ENCODE peak calls at places on chromosomes 12 and 14, in eight cellular contexts. One of them, this sample, is unnamed.

GRCh38 chr12:5689773-5690172 is 255.3 kb downstream of the ANO2 start:
- DNase-seq in CD4-positive, alpha-beta memory T cell: no peak
- DNase-seq in CD8-positive, alpha-beta T cell: no peak
- DNase-seq in cardiac muscle cell: no peak
- DNase-seq in effector memory CD4-positive, alpha-beta T cell: no peak
- DNase-seq in IMR-90: no peak
- DNase-seq in A549: no peak
- DNase-seq in suprapubic skin: no peak
- DNase-seq in this sample: no peak

GRCh38 chr12:1803736-1804135 is 16.6 kb upstream of the LRTM2 start:
- DNase-seq in CD4-positive, alpha-beta memory T cell: no peak
- DNase-seq in CD8-positive, alpha-beta T cell: no peak
- DNase-seq in cardiac muscle cell: no peak
- DNase-seq in effector memory CD4-positive, alpha-beta T cell: no peak
- DNase-seq in IMR-90: no peak
- DNase-seq in A549: no peak
- DNase-seq in suprapubic skin: peak; percentile 35
- DNase-seq in this sample: no peak

GRCh38 chr14:76768671-76769500 is 7.6 kb downstream of the VASH1 start:
- DNase-seq in CD4-positive, alpha-beta memory T cell: no peak
- DNase-seq in CD8-positive, alpha-beta T cell: peak; percentile 42
- DNase-seq in cardiac muscle cell: no peak
- DNase-seq in effector memory CD4-positive, alpha-beta T cell: no peak
- DNase-seq in IMR-90: no peak
- DNase-seq in A549: no peak
- DNase-seq in suprapubic skin: peak; percentile 69
- DNase-seq in this sample: no peak

GRCh38 chr14:78313499-78313898 is 143.3 kb downstream of the NRXN3 start:
- DNase-seq in CD4-positive, alpha-beta memory T cell: no peak
- DNase-seq in CD8-positive, alpha-beta T cell: no peak
- DNase-seq in cardiac muscle cell: no peak
- DNase-seq in effector memory CD4-positive, alpha-beta T cell: no peak
- DNase-seq in IMR-90: no peak
- DNase-seq in A549: no peak
- DNase-seq in suprapubic skin: no peak
- DNase-seq in this sample: no peak

GRCh38 chr14:50082308-50082742 is 34.0 kb downstream of the VCPKMT start:
- DNase-seq in CD4-positive, alpha-beta memory T cell: peak; percentile 75
- DNase-seq in CD8-positive, alpha-beta T cell: peak; percentile 70
- DNase-seq in cardiac muscle cell: no peak
- DNase-seq in effector memory CD4-positive, alpha-beta T cell: peak; percentile 64
- DNase-seq in IMR-90: no peak
- DNase-seq in A549: no peak
- DNase-seq in suprapubic skin: no peak
- DNase-seq in this sample: peak; percentile 54

GRCh38 chr12:92551210-92551609 is 151.6 kb upstream of the PLEKHG7 start:
- DNase-seq in CD4-positive, alpha-beta memory T cell: no peak
- DNase-seq in CD8-positive, alpha-beta T cell: no peak
- DNase-seq in cardiac muscle cell: no peak
- DNase-seq in effector memory CD4-positive, alpha-beta T cell: no peak
- DNase-seq in IMR-90: no peak
- DNase-seq in A549: no peak
- DNase-seq in suprapubic skin: no peak
- DNase-seq in this sample: no peak

GRCh38 chr12:94922561-94922960 is 80.9 kb downstream of the NDUFA12 start:
- DNase-seq in CD4-positive, alpha-beta memory T cell: no peak
- DNase-seq in CD8-positive, alpha-beta T cell: no peak
- DNase-seq in cardiac muscle cell: no peak
- DNase-seq in effector memory CD4-positive, alpha-beta T cell: no peak
- DNase-seq in IMR-90: no peak
- DNase-seq in A549: no peak
- DNase-seq in suprapubic skin: no peak
- DNase-seq in this sample: no peak

GRCh38 chr12:22505826-22506225 is 38.5 kb downstream of the C2CD5 start:
- DNase-seq in CD4-positive, alpha-beta memory T cell: no peak
- DNase-seq in CD8-positive, alpha-beta T cell: no peak
- DNase-seq in cardiac muscle cell: no peak
- DNase-seq in effector memory CD4-positive, alpha-beta T cell: no peak
- DNase-seq in IMR-90: no peak
- DNase-seq in A549: no peak
- DNase-seq in suprapubic skin: no peak
- DNase-seq in this sample: no peak

GRCh38 chr12:130480887-130481286 is 143.2 kb downstream of the PIWIL1 start:
- DNase-seq in CD4-positive, alpha-beta memory T cell: no peak
- DNase-seq in CD8-positive, alpha-beta T cell: no peak
- DNase-seq in cardiac muscle cell: no peak
- DNase-seq in effector memory CD4-positive, alpha-beta T cell: no peak
- DNase-seq in IMR-90: no peak
- DNase-seq in A549: no peak
- DNase-seq in suprapubic skin: no peak
- DNase-seq in this sample: no peak

GRCh38 chr14:64875350-64875749 is 4.4 kb downstream of the SPTB start:
- DNase-seq in CD4-positive, alpha-beta memory T cell: no peak
- DNase-seq in CD8-positive, alpha-beta T cell: no peak
- DNase-seq in cardiac muscle cell: no peak
- DNase-seq in effector memory CD4-positive, alpha-beta T cell: no peak
- DNase-seq in IMR-90: no peak
- DNase-seq in A549: no peak
- DNase-seq in suprapubic skin: no peak
- DNase-seq in this sample: no peak

GRCh38 chr12:62519043-62519442 is 52.4 kb downstream of the MON2 start:
- DNase-seq in CD4-positive, alpha-beta memory T cell: no peak
- DNase-seq in CD8-positive, alpha-beta T cell: no peak
- DNase-seq in cardiac muscle cell: no peak
- DNase-seq in effector memory CD4-positive, alpha-beta T cell: no peak
- DNase-seq in IMR-90: no peak
- DNase-seq in A549: peak; percentile 21
- DNase-seq in suprapubic skin: no peak
- DNase-seq in this sample: no peak

GRCh38 chr14:54490448-54490805 is 1.6 kb upstream of the GMFB start:
- DNase-seq in CD4-positive, alpha-beta memory T cell: no peak
- DNase-seq in CD8-positive, alpha-beta T cell: no peak
- DNase-seq in cardiac muscle cell: no peak
- DNase-seq in effector memory CD4-positive, alpha-beta T cell: no peak
- DNase-seq in IMR-90: no peak
- DNase-seq in A549: no peak
- DNase-seq in suprapubic skin: no peak
- DNase-seq in this sample: no peak

GRCh38 chr12:13061377-13061776 is 17.2 kb downstream of the FAM234B start:
- DNase-seq in CD4-positive, alpha-beta memory T cell: no peak
- DNase-seq in CD8-positive, alpha-beta T cell: no peak
- DNase-seq in cardiac muscle cell: no peak
- DNase-seq in effector memory CD4-positive, alpha-beta T cell: no peak
- DNase-seq in IMR-90: no peak
- DNase-seq in A549: no peak
- DNase-seq in suprapubic skin: no peak
- DNase-seq in this sample: no peak

GRCh38 chr12:1473418-1473817 is 121.0 kb downstream of the FBXL14 start:
- DNase-seq in CD4-positive, alpha-beta memory T cell: peak; percentile 30
- DNase-seq in CD8-positive, alpha-beta T cell: peak; percentile 55
- DNase-seq in cardiac muscle cell: no peak
- DNase-seq in effector memory CD4-positive, alpha-beta T cell: no peak
- DNase-seq in IMR-90: no peak
- DNase-seq in A549: no peak
- DNase-seq in suprapubic skin: no peak
- DNase-seq in this sample: no peak

GRCh38 chr14:36658091-36659009 is 3.3 kb upstream of the PAX9 start:
- DNase-seq in CD4-positive, alpha-beta memory T cell: no peak
- DNase-seq in CD8-positive, alpha-beta T cell: no peak
- DNase-seq in cardiac muscle cell: no peak
- DNase-seq in effector memory CD4-positive, alpha-beta T cell: no peak
- DNase-seq in IMR-90: no peak
- DNase-seq in A549: no peak
- DNase-seq in suprapubic skin: no peak
- DNase-seq in this sample: no peak

GRCh38 chr14:36657409-36658090 is 4.1 kb upstream of the PAX9 start:
- DNase-seq in CD4-positive, alpha-beta memory T cell: no peak
- DNase-seq in CD8-positive, alpha-beta T cell: no peak
- DNase-seq in cardiac muscle cell: no peak
- DNase-seq in effector memory CD4-positive, alpha-beta T cell: no peak
- DNase-seq in IMR-90: no peak
- DNase-seq in A549: no peak
- DNase-seq in suprapubic skin: no peak
- DNase-seq in this sample: no peak

GRCh38 chr14:36659822-36660735 is 1.6 kb upstream of the PAX9 start:
- DNase-seq in CD4-positive, alpha-beta memory T cell: no peak
- DNase-seq in CD8-positive, alpha-beta T cell: no peak
- DNase-seq in cardiac muscle cell: no peak
- DNase-seq in effector memory CD4-positive, alpha-beta T cell: no peak
- DNase-seq in IMR-90: no peak
- DNase-seq in A549: no peak
- DNase-seq in suprapubic skin: no peak
- DNase-seq in this sample: no peak

GRCh38 chr14:36660736-36661505 is 739 bp upstream of the PAX9 start:
- DNase-seq in CD4-positive, alpha-beta memory T cell: no peak
- DNase-seq in CD8-positive, alpha-beta T cell: no peak
- DNase-seq in cardiac muscle cell: no peak
- DNase-seq in effector memory CD4-positive, alpha-beta T cell: no peak
- DNase-seq in IMR-90: no peak
- DNase-seq in A549: no peak
- DNase-seq in suprapubic skin: peak; percentile 70
- DNase-seq in this sample: no peak

GRCh38 chr14:36659010-36659821 is 2.4 kb upstream of the PAX9 start:
- DNase-seq in CD4-positive, alpha-beta memory T cell: no peak
- DNase-seq in CD8-positive, alpha-beta T cell: no peak
- DNase-seq in cardiac muscle cell: no peak
- DNase-seq in effector memory CD4-positive, alpha-beta T cell: no peak
- DNase-seq in IMR-90: no peak
- DNase-seq in A549: no peak
- DNase-seq in suprapubic skin: no peak
- DNase-seq in this sample: no peak
- H3K9me3 ChIP-seq in CD4-positive, alpha-beta memory T cell: no peaks in the 10 kb centered on the region
- H3K9me3 ChIP-seq in CD8-positive, alpha-beta T cell: no peaks in the 10 kb centered on the region
- H3K9me3 ChIP-seq in cardiac muscle cell: no peaks in the 10 kb centered on the region
- H3K9me3 ChIP-seq in effector memory CD4-positive, alpha-beta T cell: no peaks in the 10 kb centered on the region
- H3K9me3 ChIP-seq in IMR-90: peaks cover 14% of the 10 kb centered on the region
- H3K9me3 ChIP-seq in A549: no peaks in the 10 kb centered on the region
- H3K9me3 ChIP-seq in suprapubic skin: no peaks in the 10 kb centered on the region
- H3K9me3 ChIP-seq in this sample: peaks cover 3% of the 10 kb centered on the region

DNA sequence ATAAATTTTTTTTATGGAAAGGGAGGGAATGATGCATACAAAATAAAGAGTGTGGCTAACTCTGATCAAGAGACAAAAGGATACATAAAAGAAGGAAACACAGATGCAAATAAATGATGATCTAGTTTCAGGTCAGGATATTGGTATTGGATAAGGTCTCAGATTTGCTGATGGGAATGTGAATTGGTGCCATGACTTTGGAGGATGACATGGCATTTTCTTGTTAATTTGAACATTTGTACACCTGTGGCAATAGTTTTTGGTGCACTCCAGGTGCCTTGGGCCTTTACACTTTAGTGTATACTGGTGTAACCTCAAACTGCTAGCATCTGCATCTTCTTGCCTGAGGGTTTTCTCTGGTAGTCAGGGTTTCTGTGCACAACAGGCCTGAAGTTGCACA is 279.3 kb downstream of the TMEM121 start:
- DNase-seq in CD4-positive, alpha-beta memory T cell: no peak
- DNase-seq in CD8-positive, alpha-beta T cell: no peak
- DNase-seq in cardiac muscle cell: no peak
- DNase-seq in effector memory CD4-positive, alpha-beta T cell: no peak
- DNase-seq in IMR-90: no peak
- DNase-seq in A549: no peak
- DNase-seq in suprapubic skin: no peak
- DNase-seq in this sample: no peak
- H3K9me3 ChIP-seq in CD4-positive, alpha-beta memory T cell: no peaks in the 10 kb centered on the region
- H3K9me3 ChIP-seq in CD8-positive, alpha-beta T cell: peaks cover 4% of the 10 kb centered on the region
- H3K9me3 ChIP-seq in cardiac muscle cell: no peaks in the 10 kb centered on the region
- H3K9me3 ChIP-seq in effector memory CD4-positive, alpha-beta T cell: no peaks in the 10 kb centered on the region
- H3K9me3 ChIP-seq in IMR-90: peaks cover 21% of the 10 kb centered on the region
- H3K9me3 ChIP-seq in A549: peaks cover 2% of the 10 kb centered on the region
- H3K9me3 ChIP-seq in suprapubic skin: peaks cover 24% of the 10 kb centered on the region
- H3K9me3 ChIP-seq in this sample: no peaks in the 10 kb centered on the region

DNA sequence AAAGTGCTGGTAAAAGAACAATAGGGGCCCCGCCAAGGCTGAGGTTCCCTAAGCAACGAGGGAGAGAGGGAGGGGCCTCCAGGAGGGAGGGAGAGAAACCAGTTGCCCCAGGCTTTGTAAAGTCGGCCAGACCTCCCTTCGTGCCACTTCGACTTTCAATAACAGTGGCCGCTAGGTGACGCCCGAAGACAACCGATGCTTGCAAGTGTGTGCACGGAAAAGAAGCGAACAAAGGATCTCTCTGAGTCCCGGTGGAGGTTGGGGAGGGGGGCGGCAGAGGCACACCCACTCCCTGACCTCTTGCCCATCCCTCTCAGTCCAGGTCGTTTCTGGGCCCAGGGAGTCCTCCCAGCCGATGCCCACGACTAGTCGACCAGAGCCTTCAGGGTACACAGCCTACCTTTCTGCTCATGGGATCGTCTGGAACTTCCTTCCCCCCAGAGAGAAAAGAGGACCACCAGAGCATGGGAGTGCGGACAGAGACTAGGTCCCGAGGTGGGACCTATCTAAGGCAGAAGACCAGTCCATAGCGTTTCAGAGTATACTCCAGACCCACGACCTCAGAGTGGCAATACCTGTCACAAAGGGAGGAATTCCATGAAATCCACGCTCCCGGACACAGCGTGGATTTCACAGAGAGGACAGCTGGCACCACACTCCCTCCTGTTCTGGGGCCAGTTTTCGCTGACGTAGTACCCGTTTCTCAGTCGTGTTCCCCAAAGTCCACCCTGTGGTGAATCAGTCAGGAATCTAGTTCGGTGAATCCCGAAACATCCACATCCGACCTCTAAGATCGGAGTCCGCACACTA is 262.7 kb upstream of the ALG10B start:
- DNase-seq in CD4-positive, alpha-beta memory T cell: no peak
- DNase-seq in CD8-positive, alpha-beta T cell: no peak
- DNase-seq in cardiac muscle cell: no peak
- DNase-seq in effector memory CD4-positive, alpha-beta T cell: no peak
- DNase-seq in IMR-90: no peak
- DNase-seq in A549: peak; percentile 43
- DNase-seq in suprapubic skin: no peak
- DNase-seq in this sample: no peak
- H3K9me3 ChIP-seq in CD4-positive, alpha-beta memory T cell: no peaks in the 10 kb centered on the region
- H3K9me3 ChIP-seq in CD8-positive, alpha-beta T cell: no peaks in the 10 kb centered on the region
- H3K9me3 ChIP-seq in cardiac muscle cell: no peaks in the 10 kb centered on the region
- H3K9me3 ChIP-seq in effector memory CD4-positive, alpha-beta T cell: no peaks in the 10 kb centered on the region
- H3K9me3 ChIP-seq in IMR-90: peaks cover 54% of the 10 kb centered on the region
- H3K9me3 ChIP-seq in A549: no peaks in the 10 kb centered on the region
- H3K9me3 ChIP-seq in suprapubic skin: peaks cover 25% of the 10 kb centered on the region
- H3K9me3 ChIP-seq in this sample: no peaks in the 10 kb centered on the region

DNA sequence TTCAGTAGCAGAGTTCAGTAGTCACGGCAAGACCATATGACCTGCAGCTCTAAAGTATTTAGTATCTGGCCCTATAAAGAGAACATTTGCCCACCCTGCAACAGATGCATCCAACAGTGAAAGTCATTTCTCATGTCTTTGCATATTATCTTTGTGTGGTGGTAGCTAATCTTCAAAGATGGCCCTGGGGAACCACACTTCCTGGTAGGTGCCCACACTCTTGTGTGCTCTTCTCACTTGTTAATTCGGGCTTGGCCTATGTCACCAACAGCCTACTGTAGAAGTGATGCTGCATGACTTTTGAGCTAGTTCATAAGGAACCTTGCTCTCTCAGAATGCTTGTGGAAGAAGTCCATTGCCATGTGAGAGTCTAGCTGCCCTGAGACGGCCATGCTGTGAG is 85.6 kb downstream of the MAP1LC3B2 start:
- DNase-seq in CD4-positive, alpha-beta memory T cell: no peak
- DNase-seq in CD8-positive, alpha-beta T cell: no peak
- DNase-seq in cardiac muscle cell: no peak
- DNase-seq in effector memory CD4-positive, alpha-beta T cell: no peak
- DNase-seq in IMR-90: no peak
- DNase-seq in A549: no peak
- DNase-seq in suprapubic skin: no peak
- DNase-seq in this sample: no peak
- H3K9me3 ChIP-seq in CD4-positive, alpha-beta memory T cell: no peaks in the 10 kb centered on the region
- H3K9me3 ChIP-seq in CD8-positive, alpha-beta T cell: no peaks in the 10 kb centered on the region
- H3K9me3 ChIP-seq in cardiac muscle cell: no peaks in the 10 kb centered on the region
- H3K9me3 ChIP-seq in effector memory CD4-positive, alpha-beta T cell: no peaks in the 10 kb centered on the region
- H3K9me3 ChIP-seq in IMR-90: peaks cover 7% of the 10 kb centered on the region
- H3K9me3 ChIP-seq in A549: peaks cover 6% of the 10 kb centered on the region
- H3K9me3 ChIP-seq in suprapubic skin: no peaks in the 10 kb centered on the region
- H3K9me3 ChIP-seq in this sample: no peaks in the 10 kb centered on the region

This sample was measured in T-helper 17 cell.